ENCODE peak calls at places on chromosomes 11 and 22, in ten cellular contexts. K, V, D, R, I, L, B, O, H and X are unnamed samples.

GRCh38 chr22:39289445-39290247 is 29.8 kb downstream of the RPL3 start:
- DNase-seq in K (no peak), V (no peak), D (no peak), R (no peak), I (no peak), L (no peak), B (no peak), O (no peak), H (no peak), X (no peak)

GRCh38 chr22:22977479-22978200 is 90.0 kb downstream of the IGLL5 start:
- DNase-seq in K (no peak), V (no peak), D (no peak), R (no peak), I (no peak), L (no peak), B (no peak), O (no peak), H (no peak), X (no peak)

GRCh38 chr22:42991010-42991651 is 23.8 kb downstream of the PACSIN2 start:
- DNase-seq in K (peak), V (no peak), D (no peak), R (no peak), I (peak), L (peak), B (no peak), O (peak), H (no peak), X (no peak)

GRCh38 chr11:14117632-14118031 is 155.1 kb downstream of the SPON1 start:
- DNase-seq in K (no peak), V (no peak), D (no peak), R (no peak), I (no peak), L (no peak), B (no peak), O (no peak), H (no peak), X (no peak)

GRCh38 chr11:111269146-111269868 is 23.8 kb downstream of the POU2AF2 start:
- DNase-seq in K (no peak), V (no peak), D (no peak), R (no peak), I (no peak), L (no peak), B (no peak), O (no peak), H (no peak), X (no peak)

GRCh38 chr11:33258631-33259184 is 1.5 kb downstream of the HIPK3 start:
- DNase-seq in K (no peak), V (no peak), D (no peak), R (no peak), I (peak), L (no peak), B (no peak), O (no peak), H (no peak), X (peak)

GRCh38 chr11:88335284-88335683 is 2.3 kb downstream of the CTSC start:
- DNase-seq in K (no peak), V (no peak), D (no peak), R (no peak), I (no peak), L (no peak), B (no peak), O (no peak), H (no peak), X (no peak)

GRCh38 chr11:77505956-77506355 is 32.1 kb upstream of the PAK1 start:
- DNase-seq in K (no peak), V (no peak), D (no peak), R (no peak), I (no peak), L (no peak), B (no peak), O (no peak), H (no peak), X (no peak)

GRCh38 chr22:23822101-23822671 is 16.6 kb downstream of the DERL3 start:
- DNase-seq in K (no peak), V (no peak), D (no peak), R (no peak), I (no peak), L (no peak), B (no peak), O (no peak), H (no peak), X (no peak)

GRCh38 chr11:10693509-10694071 is at the start of gene IRAG1:
- DNase-seq in K (no peak), V (no peak), D (no peak), R (no peak), I (peak), L (peak), B (peak), O (peak), H (no peak), X (no peak)

GRCh38 chr11:101003468-101003867 is 126.1 kb downstream of the PGR start:
- DNase-seq in K (no peak), V (no peak), D (no peak), R (no peak), I (no peak), L (no peak), B (no peak), O (no peak), H (no peak), X (no peak)

GRCh38 chr11:133950874-133951483 is 5.8 kb downstream of the IGSF9B start:
- DNase-seq in K (no peak), V (no peak), D (no peak), R (no peak), I (no peak), L (no peak), B (no peak), O (no peak), H (no peak), X (no peak)

GRCh38 chr11:112100457-112100856 is 13.8 kb downstream of the SDHD start:
- DNase-seq in K (no peak), V (no peak), D (no peak), R (no peak), I (peak), L (no peak), B (no peak), O (no peak), H (no peak), X (no peak)

GRCh38 chr11:32154275-32154674 is 63.4 kb downstream of the RCN1 start:
- DNase-seq in K (no peak), V (peak), D (no peak), R (no peak), I (peak), L (no peak), B (no peak), O (no peak), H (no peak), X (no peak)

GRCh38 chr11:6604081-6604626 is 580 bp downstream of the ILK start:
- DNase-seq in K (peak), V (no peak), D (no peak), R (no peak), I (peak), L (no peak), B (peak), O (peak), H (peak), X (peak)

GRCh38 chr11:95074806-95075563 is 8.3 kb downstream of the SRSF8 start:
- DNase-seq in K (no peak), V (no peak), D (no peak), R (no peak), I (no peak), L (peak), B (peak), O (peak), H (no peak), X (no peak)

GRCh38 chr11:126135182-126136176 is 72.8 kb upstream of the CDON start:
- DNase-seq in K (no peak), V (no peak), D (no peak), R (no peak), I (no peak), L (no peak), B (no peak), O (no peak), H (no peak), X (no peak)

GRCh38 chr11:63508009-63508408 is 2.1 kb downstream of the LGALS12 start:
- DNase-seq in K (no peak), V (no peak), D (no peak), R (no peak), I (no peak), L (no peak), B (no peak), O (peak), H (no peak), X (peak)

GRCh38 chr22:49962012-49962750 is 1.6 kb downstream of the PIM3 start:
- DNase-seq in K (peak), V (no peak), D (no peak), R (peak), I (peak), L (peak), B (peak), O (peak), H (peak), X (peak)
- TF ChIP-seq POLR2A in K (peak), V (peak), D (no peak), R (no peak), I (peak), L (peak), B (peak), O (peak), H (no peak), X (no peak)

DNA sequence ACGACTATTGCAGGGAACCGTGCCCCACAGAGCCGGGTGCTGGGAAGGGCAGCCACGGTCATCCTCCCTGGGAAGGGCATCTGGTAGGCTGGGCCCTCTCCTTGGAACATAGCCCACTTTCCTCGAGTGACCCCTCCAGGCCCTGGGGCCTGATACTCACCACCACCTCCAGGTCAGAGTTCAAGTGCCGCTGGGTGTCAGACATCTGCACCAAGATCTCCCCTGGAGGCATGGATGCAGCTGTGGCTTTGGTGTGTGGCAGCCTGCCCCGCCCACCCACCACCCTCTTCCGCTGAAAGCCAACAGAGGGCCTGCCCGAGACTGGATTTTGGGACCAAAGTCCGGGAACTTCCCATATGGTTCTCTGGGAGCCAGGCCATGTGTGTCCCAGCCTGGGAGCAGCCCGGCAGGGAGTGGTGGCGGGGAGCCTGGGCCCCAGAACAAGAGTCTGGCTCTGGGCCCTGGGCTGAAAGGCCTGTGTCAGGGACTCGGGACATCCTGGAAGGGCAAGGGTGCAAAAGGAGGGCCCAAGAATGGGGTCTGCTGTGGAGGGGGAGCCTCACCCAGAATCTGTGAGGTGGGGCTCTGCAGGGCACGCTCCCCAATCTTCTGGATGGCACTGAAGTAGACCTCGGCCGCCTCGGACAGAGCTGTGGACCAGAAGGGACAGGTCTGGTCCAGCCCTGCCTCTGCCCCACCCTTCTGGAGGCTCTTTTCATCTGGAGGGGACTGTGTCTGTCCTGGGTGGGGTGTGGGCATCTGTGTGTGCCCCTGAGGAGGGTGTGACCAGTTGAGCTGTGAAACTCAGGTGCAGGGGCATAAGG is 2.6 kb downstream of the BAIAP2L2 start:
- DNase-seq in K (no peak), V (no peak), D (no peak), R (no peak), I (no peak), L (no peak), B (no peak), O (no peak), H (no peak), X (no peak)
- TF ChIP-seq POLR2A in K (no peak), V (no peak), D (no peak), R (no peak), I (no peak), L (no peak), B (no peak), O (no peak), H (no peak), X (no peak)

DNA sequence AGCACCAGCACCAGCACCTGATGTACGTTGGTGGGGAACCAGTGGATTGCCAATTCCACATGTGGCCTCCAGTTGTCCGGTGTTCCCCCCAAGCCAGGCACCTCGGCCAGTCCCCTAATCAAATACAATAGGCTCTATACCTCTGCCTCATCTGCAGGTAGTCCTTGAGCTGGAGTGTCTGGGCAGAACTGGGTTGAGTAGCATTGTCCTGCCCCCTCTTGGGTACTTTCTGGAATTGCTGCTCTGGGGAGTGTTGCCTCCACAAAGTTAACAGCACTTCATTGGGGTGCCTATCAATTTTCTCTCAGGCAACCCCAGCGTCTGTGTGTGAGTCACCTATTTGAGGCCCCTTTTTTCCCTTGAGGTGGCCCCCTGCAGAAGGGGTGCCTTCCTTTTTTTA is 413.0 kb upstream of the LARGE1 start:
- DNase-seq in K (no peak), V (no peak), D (no peak), R (no peak), I (no peak), L (no peak), B (no peak), O (no peak), H (no peak), X (no peak)
- TF ChIP-seq POLR2A in K (no peak), V (no peak), D (no peak), R (no peak), I (no peak), L (no peak), B (no peak), O (no peak), H (no peak), X (no peak)

GRCh38 chr11:68890490-68891231 is 13.0 kb downstream of the MRPL21 start:
- DNase-seq in K (no peak), V (no peak), D (no peak), R (no peak), I (peak), L (peak), B (peak), O (peak), H (peak), X (no peak)
- TF ChIP-seq POLR2A in K (no peak), V (peak), D (no peak), R (no peak), I (no peak), L (no peak), B (no peak), O (no peak), H (no peak), X (no peak)

GRCh38 chr11:66867425-66868040 is 10.7 kb downstream of the LRFN4 start:
- DNase-seq in K (no peak), V (no peak), D (no peak), R (no peak), I (no peak), L (no peak), B (no peak), O (no peak), H (no peak), X (no peak)

GRCh38 chr11:66866420-66867010 is 9.7 kb downstream of the LRFN4 start:
- DNase-seq in K (no peak), V (no peak), D (no peak), R (no peak), I (no peak), L (no peak), B (no peak), O (no peak), H (no peak), X (no peak)

GRCh38 chr11:66869471-66869870 is 12.6 kb downstream of the LRFN4 start:
- DNase-seq in K (no peak), V (no peak), D (no peak), R (no peak), I (no peak), L (no peak), B (no peak), O (no peak), H (no peak), X (no peak)

GRCh38 chr11:66868726-66869291 is 11.9 kb downstream of the LRFN4 start:
- DNase-seq in K (no peak), V (peak), D (peak), R (peak), I (no peak), L (no peak), B (no peak), O (no peak), H (no peak), X (peak)

GRCh38 chr11:66868082-66868725 is 11.3 kb downstream of the LRFN4 start:
- DNase-seq in K (no peak), V (no peak), D (no peak), R (no peak), I (no peak), L (no peak), B (no peak), O (no peak), H (no peak), X (no peak)
- TF ChIP-seq POLR2A in K (no peak), V (no peak), D (no peak), R (no peak), I (no peak), L (no peak), B (no peak), O (no peak), H (no peak), X (no peak)

DNA sequence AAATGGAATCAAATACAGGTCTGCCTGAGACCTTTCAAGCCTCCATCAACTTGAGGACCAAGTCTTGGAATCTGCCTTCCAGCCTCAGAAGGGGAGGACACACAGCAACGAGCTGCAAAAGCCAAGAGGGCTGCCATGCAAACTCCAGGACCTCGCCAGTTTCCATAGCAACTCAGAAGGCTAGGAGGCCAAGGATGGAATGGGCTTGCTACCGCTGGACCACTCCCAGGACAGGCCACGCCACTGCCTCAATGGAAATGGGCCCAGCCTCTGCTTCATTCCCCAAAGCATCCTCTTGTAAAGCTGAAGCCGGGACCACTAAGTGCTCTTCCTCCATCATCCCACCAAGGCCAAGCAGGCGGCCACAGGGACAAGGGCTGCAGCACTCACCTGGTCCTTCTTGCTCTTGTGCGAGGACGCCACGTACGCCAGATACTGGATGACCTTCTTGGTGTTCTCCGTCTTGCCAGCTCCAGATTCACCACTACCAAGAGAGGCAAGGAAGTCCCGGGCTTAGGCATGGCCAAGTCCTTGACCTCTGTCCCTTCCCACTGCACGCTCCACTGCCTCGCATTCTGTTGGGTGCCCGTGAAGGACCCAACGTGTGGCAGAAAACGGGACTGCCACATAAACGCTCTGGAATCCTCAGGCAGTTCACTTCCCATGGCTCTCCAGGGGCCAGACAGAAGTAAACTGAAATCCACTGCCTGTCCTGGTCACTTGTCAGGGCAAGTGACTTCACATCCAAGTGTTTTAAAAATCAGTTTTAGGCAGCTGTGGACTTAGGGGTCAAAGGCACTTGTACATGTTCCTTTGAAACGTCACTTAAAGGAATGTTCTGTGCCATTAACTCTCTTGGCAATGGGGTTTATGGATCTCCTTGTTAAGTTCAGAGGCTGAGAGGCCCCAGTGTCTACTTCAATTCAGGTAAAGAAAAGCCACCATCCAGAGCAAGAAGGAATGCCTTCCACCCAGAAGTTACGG is 61.3 kb downstream of the MYH9 start:
- DNase-seq in K (no peak), V (no peak), D (no peak), R (no peak), I (no peak), L (no peak), B (no peak), O (no peak), H (no peak), X (no peak)
- TF ChIP-seq POLR2A in K (no peak), V (peak), D (no peak), R (no peak), I (no peak), L (no peak), B (peak), O (no peak), H (no peak), X (no peak)

GRCh38 chr11:65709661-65710060 is 2.4 kb upstream of the KAT5 start:
- DNase-seq in K (no peak), V (no peak), D (no peak), R (no peak), I (no peak), L (no peak), B (no peak), O (no peak), H (no peak), X (peak)

GRCh38 chr11:65713212-65713969 is 1.3 kb downstream of the KAT5 start:
- DNase-seq in K (no peak), V (no peak), D (no peak), R (no peak), I (no peak), L (no peak), B (no peak), O (no peak), H (peak), X (no peak)

GRCh38 chr11:65712633-65713076 is 603 bp downstream of the KAT5 start:
- DNase-seq in K (peak), V (no peak), D (no peak), R (no peak), I (no peak), L (no peak), B (no peak), O (no peak), H (no peak), X (no peak)

GRCh38 chr11:65710424-65710823 is 1.6 kb upstream of the KAT5 start:
- DNase-seq in K (no peak), V (no peak), D (no peak), R (no peak), I (no peak), L (no peak), B (no peak), O (no peak), H (no peak), X (no peak)

GRCh38 chr11:65711785-65712632 is at the start of gene KAT5:
- DNase-seq in K (peak), V (peak), D (peak), R (peak), I (peak), L (peak), B (peak), O (peak), H (peak), X (peak)
- TF ChIP-seq POLR2A in K (peak), V (peak), D (no peak), R (peak), I (peak), L (peak), B (peak), O (peak), H (no peak), X (peak)